ENCODE peak calls at places on chromosomes 3 and 15, in ten cellular contexts. J, A, I, W, T, L, F, P, Z and B are unnamed samples.

GRCh38 chr3:33980252-33980651 is 181.8 kb downstream of the PDCD6IP start:
- DNase-seq in J (no peak), A (no peak), I (no peak), W (no peak), T (no peak), L (no peak), F (peak; percentile 50), P (no peak), Z (peak; percentile 8), B (peak; percentile 50)

GRCh38 chr3:16471897-16472296 is 41.6 kb downstream of the RFTN1 start:
- DNase-seq in J (no peak), A (no peak), I (no peak), W (no peak), T (no peak), L (no peak), F (no peak), P (no peak), Z (no peak), B (no peak)

GRCh38 chr3:160695906-160696305 is 18.9 kb downstream of the ARL14 start:
- DNase-seq in J (no peak), A (no peak), I (no peak), W (no peak), T (no peak), L (no peak), F (peak; percentile 16), P (no peak), Z (no peak), B (no peak)

GRCh38 chr15:85785887-85786777 is 8.6 kb downstream of the KLHL25 start:
- DNase-seq in J (peak; percentile 70), A (no peak), I (no peak), W (no peak), T (no peak), L (no peak), F (peak; percentile 46), P (peak; percentile 96), Z (peak; percentile 53), B (no peak)

GRCh38 chr3:106728315-106728821 is 648.9 kb upstream of the CCDC54 start:
- DNase-seq in J (peak; percentile 28), A (no peak), I (no peak), W (no peak), T (no peak), L (no peak), F (peak; percentile 97), P (no peak), Z (peak; percentile 42), B (peak; percentile 72)

GRCh38 chr3:138470687-138471086 is 36.3 kb downstream of the ESYT3 start:
- DNase-seq in J (no peak), A (no peak), I (no peak), W (no peak), T (no peak), L (no peak), F (no peak), P (no peak), Z (no peak), B (no peak)

GRCh38 chr15:70466305-70466704 is 297.1 kb downstream of the UACA start:
- DNase-seq in J (no peak), A (no peak), I (no peak), W (no peak), T (no peak), L (no peak), F (no peak), P (no peak), Z (no peak), B (no peak)

GRCh38 chr3:100605358-100605757 is 4.0 kb upstream of the ADGRG7 start:
- DNase-seq in J (no peak), A (no peak), I (no peak), W (no peak), T (no peak), L (no peak), F (no peak), P (no peak), Z (no peak), B (no peak)

GRCh38 chr15:93617443-93617842 is 528.4 kb upstream of the RGMA start:
- DNase-seq in J (no peak), A (no peak), I (no peak), W (no peak), T (no peak), L (no peak), F (no peak), P (no peak), Z (no peak), B (no peak)

GRCh38 chr15:42133356-42133755 is 23.1 kb downstream of the PLA2G4F start:
- DNase-seq in J (no peak), A (no peak), I (no peak), W (no peak), T (no peak), L (peak; percentile 6), F (no peak), P (no peak), Z (no peak), B (no peak)

GRCh38 chr3:16102905-16103364 is 71.5 kb upstream of the GALNT15 start:
- DNase-seq in J (no peak), A (no peak), I (no peak), W (no peak), T (no peak), L (no peak), F (peak; percentile 86), P (no peak), Z (no peak), B (no peak)

GRCh38 chr3:80331768-80332167 is 564.0 kb upstream of the ROBO1 start:
- DNase-seq in J (no peak), A (no peak), I (no peak), W (no peak), T (no peak), L (no peak), F (no peak), P (no peak), Z (no peak), B (no peak)

GRCh38 chr3:51964521-51964920 is 2.7 kb downstream of the PCBP4 start:
- DNase-seq in J (no peak), A (no peak), I (no peak), W (no peak), T (no peak), L (no peak), F (no peak), P (no peak), Z (no peak), B (no peak)

GRCh38 chr3:51962854-51963530 is 4.3 kb downstream of the PCBP4 start:
- DNase-seq in J (no peak), A (no peak), I (no peak), W (no peak), T (no peak), L (no peak), F (no peak), P (no peak), Z (no peak), B (no peak)

GRCh38 chr3:51961607-51962569 is 5.4 kb downstream of the PCBP4 start:
- DNase-seq in J (no peak), A (no peak), I (no peak), W (no peak), T (no peak), L (no peak), F (no peak), P (no peak), Z (no peak), B (no peak)

GRCh38 chr3:51966016-51966415 is 1.2 kb downstream of the PCBP4 start:
- DNase-seq in J (no peak), A (no peak), I (no peak), W (no peak), T (no peak), L (no peak), F (no peak), P (no peak), Z (no peak), B (no peak)

DNA sequence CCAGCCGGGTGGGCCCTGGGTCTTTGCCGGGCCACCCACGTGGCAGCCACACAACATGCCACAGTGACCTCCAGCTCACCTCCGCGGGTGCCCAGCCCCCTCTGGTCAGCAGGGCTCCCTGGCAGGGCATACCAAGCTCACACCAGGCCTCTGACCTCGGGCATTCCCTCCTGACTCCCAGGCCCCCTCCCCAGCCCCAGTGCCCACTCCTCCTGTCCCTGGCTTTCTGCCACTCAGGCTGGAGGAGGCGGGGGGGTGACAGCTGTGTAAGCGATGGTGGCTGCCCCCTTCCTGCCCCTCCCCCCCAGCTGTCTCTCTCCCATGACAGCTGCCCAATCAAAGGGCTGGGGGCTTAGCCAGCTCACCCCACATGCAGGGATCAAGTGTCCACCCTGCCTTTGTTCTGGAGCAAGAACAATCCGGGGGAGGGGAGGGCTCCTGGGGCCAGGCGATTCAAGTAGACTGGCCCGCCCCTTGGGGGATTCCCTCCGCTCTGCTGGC is 3.3 kb downstream of the PCBP4 start:
- DNase-seq in J (no peak), A (no peak), I (no peak), W (no peak), T (no peak), L (no peak), F (no peak), P (no peak), Z (no peak), B (no peak)
- H3K4me1 ChIP-seq in J (peaks cover 4% of the 10 kb centered on the region), A (peaks cover 43% of the 10 kb centered on the region), I (peaks cover 9% of the 10 kb centered on the region), W (peaks cover 19% of the 10 kb centered on the region), T (no peaks in the 10 kb centered on the region), L (no peaks in the 10 kb centered on the region), F (peaks cover 19% of the 10 kb centered on the region), P (peaks cover 19% of the 10 kb centered on the region), Z (peaks cover 13% of the 10 kb centered on the region), B (peaks cover 5% of the 10 kb centered on the region)

DNA sequence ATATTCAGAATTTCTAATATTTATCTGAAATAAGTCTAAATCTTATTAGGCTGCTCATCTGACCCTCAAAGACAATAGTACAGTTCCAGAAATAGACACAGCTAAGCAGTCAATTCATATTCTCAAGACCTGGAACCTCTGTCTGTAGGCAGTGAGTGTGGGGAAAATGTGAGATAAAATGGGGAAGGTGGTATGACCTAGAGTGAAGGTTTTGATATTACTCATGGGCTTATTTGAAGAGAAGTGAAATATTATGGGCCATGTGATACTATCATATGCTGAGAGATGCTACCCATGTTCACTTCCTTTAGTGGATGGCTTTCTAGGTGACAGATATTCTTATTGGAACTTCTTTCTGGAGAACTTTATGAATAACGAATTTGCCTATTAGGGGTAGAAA is 33.5 kb downstream of the TGFBR2 start:
- DNase-seq in J (no peak), A (no peak), I (no peak), W (no peak), T (no peak), L (no peak), F (no peak), P (no peak), Z (no peak), B (no peak)
- H3K4me1 ChIP-seq in J (no peaks in the 10 kb centered on the region), A (peaks cover 46% of the 10 kb centered on the region), I (peaks cover 96% of the 10 kb centered on the region), W (peaks cover 3% of the 10 kb centered on the region), T (no peaks in the 10 kb centered on the region), L (peaks cover 80% of the 10 kb centered on the region), F (peaks cover 23% of the 10 kb centered on the region), P (peaks cover 39% of the 10 kb centered on the region), Z (peaks cover 3% of the 10 kb centered on the region), B (no peaks in the 10 kb centered on the region)

DNA sequence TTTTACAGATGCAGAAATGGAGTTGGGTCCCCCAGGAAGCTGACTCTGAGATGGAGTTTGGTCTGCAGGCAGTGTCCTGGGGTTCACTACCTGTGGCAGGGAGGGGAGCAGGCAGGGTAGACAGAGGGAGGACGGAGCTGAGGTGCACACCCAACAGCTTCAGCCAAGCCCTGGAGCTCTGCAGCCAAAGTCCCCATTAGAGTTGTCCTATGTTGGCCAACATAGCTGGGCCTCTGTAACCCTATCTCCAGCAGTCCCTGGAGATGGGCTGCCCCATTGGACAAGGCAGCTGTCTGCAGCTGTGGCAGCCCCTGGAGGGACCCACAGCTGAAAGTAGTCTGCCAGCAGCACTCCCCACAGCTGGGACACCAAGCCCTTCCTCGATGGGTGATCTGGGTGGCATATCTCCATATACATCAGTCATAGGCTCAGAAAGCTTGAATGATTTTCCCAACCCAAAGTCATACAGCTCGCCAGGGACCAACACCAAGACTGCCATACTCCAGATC is 32.0 kb downstream of the STARD5 start:
- DNase-seq in J (no peak), A (no peak), I (no peak), W (no peak), T (peak; percentile 41), L (no peak), F (no peak), P (no peak), Z (no peak), B (no peak)
- H3K4me1 ChIP-seq in J (no peaks in the 10 kb centered on the region), A (no peaks in the 10 kb centered on the region), I (peaks cover 92% of the 10 kb centered on the region), W (no peaks in the 10 kb centered on the region), T (no peaks in the 10 kb centered on the region), L (peaks cover 29% of the 10 kb centered on the region), F (no peaks in the 10 kb centered on the region), P (peaks cover 4% of the 10 kb centered on the region), Z (peaks cover 2% of the 10 kb centered on the region), B (no peaks in the 10 kb centered on the region)

GRCh38 chr15:55615445-55615844 is 27.3 kb upstream of the PYGO1 start:
- DNase-seq in J (no peak), A (no peak), I (no peak), W (no peak), T (no peak), L (no peak), F (no peak), P (no peak), Z (no peak), B (no peak)
- H3K4me1 ChIP-seq in J (no peaks in the 10 kb centered on the region), A (no peaks in the 10 kb centered on the region), I (no peaks in the 10 kb centered on the region), W (no peaks in the 10 kb centered on the region), T (no peaks in the 10 kb centered on the region), L (no peaks in the 10 kb centered on the region), F (no peaks in the 10 kb centered on the region), P (no peaks in the 10 kb centered on the region), Z (no peaks in the 10 kb centered on the region), B (no peaks in the 10 kb centered on the region)